ENCODE peak calls at places on chromosomes 16 and 17, in nine cellular contexts. Q is tibial nerve, P is uterus, I is pancreas, G is bronchial epithelial cell, O is fibroblast of lung, X is AG04450, H is astrocyte of the cerebellum, T is GM06990. U is an unnamed sample.

GRCh38 chr17:77098884-77099545 is 41.8 kb upstream of the SEC14L1 start:
- DNase-seq in Q (peak), P (peak), I (peak), G (peak), O (peak), X (peak), H (peak), T (no peak), U (no peak)

GRCh38 chr17:74961657-74962360 is 10.8 kb downstream of the HID1 start:
- DNase-seq in Q (peak), P (peak), I (peak), G (peak), O (peak), X (peak), H (peak), T (peak), U (peak)

GRCh38 chr16:1333149-1333812 is at the start of gene BAIAP3:
- DNase-seq in Q (no peak), P (no peak), I (no peak), G (no peak), O (no peak), X (no peak), H (no peak), T (no peak), U (peak)

GRCh38 chr16:833411-833810 is 32.9 kb upstream of the GNG13 start:
- DNase-seq in Q (no peak), P (no peak), I (no peak), G (no peak), O (no peak), X (no peak), H (no peak), T (no peak), U (no peak)

GRCh38 chr17:71975331-71975801 is 145.5 kb upstream of the SOX9 start:
- DNase-seq in Q (peak), P (peak), I (peak), G (no peak), O (peak), X (peak), H (peak), T (no peak), U (no peak)

GRCh38 chr17:3949418-3949817 is 14.8 kb downstream of the ATP2A3 start:
- DNase-seq in Q (no peak), P (no peak), I (no peak), G (no peak), O (no peak), X (no peak), H (no peak), T (no peak), U (no peak)

GRCh38 chr17:21295036-21295952 is 10.8 kb downstream of the MAP2K3 start:
- DNase-seq in Q (no peak), P (no peak), I (no peak), G (peak), O (no peak), X (no peak), H (no peak), T (no peak), U (peak)

GRCh38 chr17:46092996-46093395 is 93.9 kb downstream of the STH start:
- DNase-seq in Q (no peak), P (no peak), I (no peak), G (no peak), O (peak), X (no peak), H (no peak), T (no peak), U (no peak)

GRCh38 chr16:85545227-85545818 is 67.8 kb upstream of the GSE1 start:
- DNase-seq in Q (no peak), P (no peak), I (no peak), G (no peak), O (no peak), X (no peak), H (no peak), T (no peak), U (no peak)

GRCh38 chr16:46727630-46728029 is 20.5 kb downstream of the MYLK3 start:
- DNase-seq in Q (no peak), P (no peak), I (no peak), G (no peak), O (no peak), X (no peak), H (no peak), T (no peak), U (no peak)

GRCh38 chr17:3788200-3788599 is 12.8 kb downstream of the ITGAE start:
- DNase-seq in Q (no peak), P (no peak), I (no peak), G (no peak), O (no peak), X (no peak), H (no peak), T (no peak), U (no peak)

GRCh38 chr17:80261895-80262279 is 1.2 kb downstream of the RNF213 start:
- DNase-seq in Q (no peak), P (no peak), I (no peak), G (no peak), O (no peak), X (no peak), H (no peak), T (no peak), U (no peak)

GRCh38 chr17:38332735-38333134 is 11.0 kb downstream of the GPR179 start:
- DNase-seq in Q (no peak), P (no peak), I (no peak), G (no peak), O (no peak), X (no peak), H (no peak), T (no peak), U (no peak)

GRCh38 chr16:23670137-23670776 is 8.4 kb upstream of the PLK1 start:
- DNase-seq in Q (no peak), P (no peak), I (no peak), G (peak), O (peak), X (peak), H (peak), T (peak), U (peak)

GRCh38 chr17:39027440-39028035 is 60.3 kb upstream of the FBXO47 start:
- DNase-seq in Q (no peak), P (no peak), I (no peak), G (no peak), O (no peak), X (no peak), H (no peak), T (no peak), U (no peak)

GRCh38 chr16:2037631-2038358 is 9.8 kb downstream of the NTHL1 start:
- DNase-seq in Q (no peak), P (no peak), I (no peak), G (no peak), O (no peak), X (no peak), H (no peak), T (no peak), U (no peak)

GRCh38 chr17:31838641-31839225 is 20.3 kb downstream of the COPRS start:
- DNase-seq in Q (no peak), P (no peak), I (no peak), G (no peak), O (peak), X (no peak), H (no peak), T (no peak), U (no peak)

GRCh38 chr17:75785770-75786538 is 1.3 kb downstream of the UNK start:
- DNase-seq in Q (no peak), P (no peak), I (no peak), G (peak), O (peak), X (no peak), H (no peak), T (no peak), U (no peak)

GRCh38 chr17:9905902-9906301 is 831 bp upstream of the RCVRN start:
- DNase-seq in Q (peak), P (no peak), I (no peak), G (no peak), O (no peak), X (no peak), H (no peak), T (no peak), U (peak)

GRCh38 chr16:87133112-87133850 is 183.9 kb downstream of the C16orf95 start:
- DNase-seq in Q (no peak), P (no peak), I (no peak), G (no peak), O (no peak), X (no peak), H (no peak), T (no peak), U (no peak)

GRCh38 chr17:38960402-38960801 is 6.8 kb downstream of the FBXO47 start:
- DNase-seq in Q (no peak), P (no peak), I (no peak), G (no peak), O (no peak), X (no peak), H (no peak), T (no peak), U (no peak)

GRCh38 chr17:81537856-81538555 is 9.8 kb downstream of the FSCN2 start:
- DNase-seq in Q (no peak), P (no peak), I (peak), G (no peak), O (no peak), X (no peak), H (no peak), T (no peak), U (no peak)

GRCh38 chr17:45129426-45129939 is 2.8 kb downstream of the PLCD3 start:
- DNase-seq in Q (no peak), P (no peak), I (no peak), G (no peak), O (no peak), X (no peak), H (no peak), T (no peak), U (no peak)

DNA sequence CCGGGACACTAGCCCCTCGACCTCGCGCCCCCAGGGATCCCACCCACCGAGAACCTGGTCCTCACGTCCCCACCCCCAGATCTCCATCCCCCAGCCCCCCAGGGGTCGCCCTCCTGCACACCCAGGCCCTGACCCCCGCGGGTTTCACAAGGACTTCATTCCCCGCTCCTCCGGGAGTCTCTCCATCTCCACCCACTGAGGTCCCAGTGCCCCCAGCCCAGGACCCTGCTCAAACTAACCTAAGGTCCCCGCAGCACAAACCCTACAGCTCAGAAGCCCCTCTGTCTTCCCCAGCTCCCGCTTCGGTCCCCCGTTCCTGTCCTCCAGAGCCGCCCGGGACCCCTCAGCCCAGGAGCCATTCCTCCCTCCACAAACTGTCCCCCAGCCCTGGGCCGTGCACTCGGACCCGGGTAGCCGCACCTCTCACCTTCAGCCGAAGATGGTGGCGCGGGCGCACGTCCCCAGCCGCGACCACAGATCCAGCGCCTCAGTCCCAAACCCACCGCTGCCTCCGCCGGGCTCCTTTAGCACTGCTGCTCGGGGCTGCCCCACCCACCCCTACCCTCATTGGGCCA is at the start of gene MYH10:
- DNase-seq in Q (no peak), P (no peak), I (peak), G (no peak), O (no peak), X (no peak), H (no peak), T (no peak), U (no peak)
- TF ChIP-seq CTCF in Q (no peak), P (peak), I (no peak), G (no peak), O (peak), X (no peak), H (no peak), T (peak), U (no peak)

DNA sequence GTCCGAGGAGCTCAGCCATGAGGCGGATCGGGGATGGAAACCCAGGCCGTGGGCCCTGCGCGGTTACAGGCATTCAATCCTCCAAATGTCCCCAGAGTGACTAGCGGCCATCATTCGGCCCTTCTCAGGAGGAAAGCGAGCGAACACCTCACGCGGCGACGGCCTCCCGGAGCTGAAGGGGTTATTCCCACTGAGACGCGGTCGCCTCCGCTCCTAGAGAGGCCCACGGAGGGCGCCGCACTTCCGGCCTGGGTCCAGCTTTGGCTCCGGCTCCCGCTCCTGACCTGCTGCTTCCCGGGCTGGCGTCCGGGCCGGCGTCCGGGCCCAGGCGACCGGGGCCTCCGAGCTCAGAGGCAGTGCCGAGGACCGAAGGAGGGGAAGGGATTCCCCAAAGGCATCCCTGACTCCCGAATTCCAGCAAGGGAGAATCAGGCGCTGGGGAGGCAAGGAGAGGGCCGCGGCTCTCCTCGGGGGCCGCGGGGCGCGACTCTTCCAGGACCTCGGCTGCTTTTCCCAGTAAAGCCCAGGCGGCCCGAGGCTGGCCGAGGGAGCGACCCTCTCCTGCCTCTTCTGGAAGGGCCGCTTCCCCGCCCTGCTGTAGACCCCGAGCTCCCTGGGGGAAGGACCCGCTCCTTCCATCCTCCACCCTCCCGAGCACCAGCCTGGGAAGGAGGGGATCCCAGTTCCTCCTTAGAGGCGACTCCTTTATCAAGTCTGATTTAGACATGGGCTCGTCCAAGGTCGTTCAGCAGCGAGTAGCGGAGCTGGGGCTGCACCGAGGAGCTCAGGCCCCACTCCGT is 18.6 kb upstream of the ZNF629 start:
- DNase-seq in Q (peak), P (peak), I (peak), G (peak), O (peak), X (no peak), H (no peak), T (peak), U (peak)
- TF ChIP-seq CTCF in Q (no peak), P (peak), I (no peak), G (peak), O (no peak), X (peak), H (no peak), T (no peak), U (no peak)

DNA sequence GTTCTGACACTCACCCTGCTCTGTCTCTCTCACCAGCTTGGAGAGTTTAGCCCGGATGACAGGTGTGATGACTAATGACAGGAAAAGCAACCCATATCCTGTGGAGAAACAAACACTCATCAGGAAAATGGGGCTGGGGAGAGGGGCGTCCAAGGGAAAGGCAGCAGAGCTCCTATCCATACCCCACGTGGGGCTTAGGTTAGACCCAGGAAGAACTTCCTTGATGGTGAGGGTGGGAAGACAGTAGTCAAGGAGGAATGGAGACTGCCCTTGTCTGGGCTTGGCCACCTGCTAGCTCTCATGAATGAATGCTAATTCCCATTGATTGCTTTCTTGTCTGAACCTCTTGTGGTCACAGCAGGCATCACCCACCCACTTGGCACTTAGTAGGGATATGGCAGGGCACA is 3.8 kb downstream of the SLC46A1 start:
- DNase-seq in Q (no peak), P (no peak), I (no peak), G (peak), O (no peak), X (no peak), H (no peak), T (no peak), U (no peak)
- TF ChIP-seq CTCF in Q (no peak), P (no peak), I (no peak), G (no peak), O (no peak), X (no peak), H (no peak), T (no peak), U (no peak)

DNA sequence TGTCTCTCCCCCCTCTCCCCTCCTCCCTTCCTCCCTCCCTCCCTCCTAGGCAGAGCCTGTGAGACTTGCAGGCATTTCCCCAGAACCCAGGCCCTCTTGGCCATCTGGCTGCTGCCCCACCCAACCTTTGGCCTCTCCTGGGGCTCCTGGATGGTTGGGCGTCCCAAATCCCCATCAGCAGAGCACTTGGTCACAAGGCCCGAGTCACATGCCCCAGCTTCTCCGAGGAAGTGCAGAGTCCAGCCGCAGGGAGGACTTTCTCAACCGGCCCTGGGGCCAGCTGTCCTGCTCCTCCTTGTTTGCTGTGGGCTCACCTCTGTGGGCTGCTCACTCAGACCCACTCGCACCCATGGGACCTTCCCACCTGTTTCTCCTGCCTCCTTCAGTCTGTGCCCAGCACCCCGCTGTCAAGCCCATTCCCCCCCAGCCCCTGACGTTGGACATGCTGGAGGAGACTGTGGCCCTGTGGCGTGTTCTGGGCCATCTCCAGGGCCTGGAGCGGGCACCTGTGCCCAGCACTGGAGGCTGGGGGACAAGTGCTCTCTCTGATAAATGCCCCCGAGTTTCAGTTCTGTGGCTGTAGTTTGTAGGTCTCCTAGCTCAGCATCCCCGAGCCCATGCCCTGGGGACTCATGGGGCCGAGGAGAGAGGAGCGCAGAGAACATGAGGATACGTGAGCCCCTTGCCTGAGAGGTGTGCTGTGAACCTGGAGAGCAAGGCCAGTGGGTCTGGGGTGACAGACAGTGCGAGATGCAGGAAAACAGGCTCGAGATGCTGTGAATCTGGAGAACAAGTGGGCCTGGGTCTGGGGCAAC is 42.3 kb upstream of the ZNF750 start:
- DNase-seq in Q (peak), P (peak), I (peak), G (no peak), O (peak), X (no peak), H (no peak), T (no peak), U (no peak)
- TF ChIP-seq CTCF in Q (no peak), P (no peak), I (no peak), G (no peak), O (no peak), X (no peak), H (no peak), T (no peak), U (no peak)

DNA sequence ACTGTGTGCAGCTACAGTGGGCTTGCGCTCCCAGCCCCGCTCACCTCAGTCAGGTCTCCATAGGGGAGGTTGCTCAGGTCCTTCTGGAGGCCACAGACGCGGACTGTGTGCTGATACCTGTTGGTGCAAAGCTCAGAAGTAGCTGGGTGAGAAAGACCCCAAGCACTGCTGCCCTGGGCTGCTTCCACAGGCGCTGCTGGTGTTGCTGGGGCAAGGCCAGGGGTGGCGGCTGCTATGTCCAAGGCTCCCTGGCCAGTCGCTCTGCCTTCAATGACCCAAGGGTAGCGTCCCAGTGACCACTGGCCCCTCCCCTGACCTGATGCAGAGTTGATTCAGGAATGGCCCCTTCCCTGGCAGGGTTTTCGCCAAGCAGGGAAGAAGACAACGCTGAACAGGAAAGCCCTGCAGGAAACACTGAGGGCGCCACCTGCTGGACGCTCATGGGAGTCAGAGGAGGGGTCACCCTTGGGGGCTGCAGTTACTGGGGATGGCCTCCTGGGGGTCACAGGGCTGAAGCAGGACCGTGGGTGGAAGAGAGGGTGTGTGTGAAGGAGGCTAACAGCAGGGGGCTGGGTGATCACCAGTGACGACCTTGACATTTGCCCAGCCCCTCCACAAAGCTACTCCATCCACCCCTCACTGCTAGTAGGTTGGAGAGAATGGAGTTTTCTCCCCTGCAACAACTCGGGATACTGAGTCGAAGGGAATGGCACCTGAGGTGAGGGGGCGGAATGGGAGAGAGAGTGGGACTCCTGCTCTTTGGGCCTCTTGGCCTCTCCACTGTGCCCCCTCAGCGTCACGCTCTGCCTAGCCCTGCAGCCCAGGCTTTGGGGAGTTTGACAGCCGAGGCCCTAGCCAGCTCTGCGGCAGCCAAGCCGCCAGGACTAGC is 38.3 kb downstream of the ABCC12 start:
- DNase-seq in Q (peak), P (no peak), I (no peak), G (peak), O (peak), X (no peak), H (no peak), T (peak), U (peak)
- TF ChIP-seq CTCF in Q (peak), P (no peak), I (peak), G (peak), O (peak), X (peak), H (peak), T (peak), U (peak)